ENCODE peak calls at places on chromosomes 4 and X, in four cellular contexts. O is sciatic nerve, H is GM04504, B is GF-D8. L is an unnamed sample.
A peak's percentile ranks its signal among the peaks of the same experiment; 100 is the strongest.

GRCh38 chrX:85112270-85112669 is 108.6 kb downstream of the APOOL start:
- DNase-seq in O (no peak), H (no peak), B (peak; percentile 44), L (no peak)

GRCh38 chr4:54217642-54218486 is 11.2 kb upstream of the PDGFRA start:
- DNase-seq in O (peak; percentile 84), H (peak; percentile 88), B (peak; percentile 6), L (no peak)

GRCh38 chrX:87583679-87584078 is 66.1 kb downstream of the KLHL4 start:
- DNase-seq in O (no peak), H (no peak), B (no peak), L (no peak)

GRCh38 chr4:121344128-121344527 is 36.7 kb downstream of the QRFPR start:
- DNase-seq in O (no peak), H (no peak), B (no peak), L (no peak)

GRCh38 chr4:112386051-112386450 is 88.9 kb downstream of the ALPK1 start:
- DNase-seq in O (no peak), H (no peak), B (no peak), L (no peak)

GRCh38 chr4:22434895-22435294 is 81.0 kb downstream of the ADGRA3 start:
- DNase-seq in O (no peak), H (peak; percentile 4), B (no peak), L (no peak)

GRCh38 chr4:138405934-138406567 is 163.9 kb upstream of the SLC7A11 start:
- DNase-seq in O (no peak), H (peak; percentile 44), B (peak; percentile 89), L (peak; percentile 81)

GRCh38 chrX:24925430-24925829 is 90.3 kb downstream of the ARX start:
- DNase-seq in O (no peak), H (no peak), B (no peak), L (no peak)

GRCh38 chr4:172168888-172169287 is 355.7 kb downstream of the GALNTL6 start:
- DNase-seq in O (no peak), H (no peak), B (no peak), L (no peak)

GRCh38 chr4:118289794-118290193 is 63.0 kb downstream of the PRSS12 start:
- DNase-seq in O (no peak), H (peak; percentile 87), B (no peak), L (no peak)

GRCh38 chr4:1976416-1977352 is 32.1 kb downstream of the NELFA start:
- DNase-seq in O (no peak), H (no peak), B (no peak), L (no peak)

GRCh38 chr4:181566490-181566889 is 676.7 kb upstream of the TENM3 start:
- DNase-seq in O (no peak), H (peak; percentile 33), B (no peak), L (no peak)

GRCh38 chrX:147894332-147894870 is 17.3 kb upstream of the FMR1 start:
- DNase-seq in O (no peak), H (no peak), B (no peak), L (no peak)

GRCh38 chr4:16125571-16126445 is 42.0 kb upstream of the PROM1 start:
- DNase-seq in O (no peak), H (no peak), B (no peak), L (no peak)

GRCh38 chr4:20313237-20314030 is 61.7 kb downstream of the SLIT2 start:
- DNase-seq in O (no peak), H (no peak), B (no peak), L (no peak)

GRCh38 chr4:94038195-94038594 is 169.5 kb upstream of the SMARCAD1 start:
- DNase-seq in O (no peak), H (no peak), B (no peak), L (no peak)

GRCh38 chr4:113153529-113154101 is 104.2 kb downstream of the ANK2 start:
- DNase-seq in O (no peak), H (no peak), B (no peak), L (no peak)

GRCh38 chr4:158182736-158183135 is 9.9 kb upstream of the GASK1B start:
- DNase-seq in O (no peak), H (no peak), B (no peak), L (no peak)

GRCh38 chr4:185549095-185549494 is 13.8 kb upstream of the PDLIM3 start:
- DNase-seq in O (no peak), H (no peak), B (no peak), L (no peak)

GRCh38 chrX:153610834-153611209 is 11.9 kb upstream of the CCNQ start:
- DNase-seq in O (no peak), H (no peak), B (no peak), L (no peak)

GRCh38 chrX:2691543-2692220 is 587 bp downstream of the CD99 start:
- DNase-seq in O (peak; percentile 70), H (no peak), B (no peak), L (no peak)

GRCh38 chr4:56622176-56622575 is 58.9 kb downstream of the HOPX start:
- DNase-seq in O (no peak), H (no peak), B (no peak), L (no peak)

GRCh38 chrX:15956684-15957083 is 102.1 kb upstream of the AP1S2 start:
- DNase-seq in O (no peak), H (no peak), B (no peak), L (no peak)

GRCh38 chr4:187612211-187612780 is 383.3 kb upstream of the ZFP42 start:
- DNase-seq in O (no peak), H (no peak), B (no peak), L (no peak)

GRCh38 chrX:872090-872489 is 241.5 kb downstream of the SHOX start:
- DNase-seq in O (peak; percentile 22), H (no peak), B (no peak), L (no peak)

GRCh38 chr4:142331646-142332045 is 514.5 kb downstream of the INPP4B start:
- DNase-seq in O (no peak), H (peak; percentile 58), B (no peak), L (no peak)

GRCh38 chrX:40423299-40423698 is 157.5 kb upstream of the ATP6AP2 start:
- DNase-seq in O (no peak), H (no peak), B (no peak), L (no peak)

GRCh38 chr4:139656614-139657486 is 8.8 kb upstream of the MGST2 start:
- DNase-seq in O (no peak), H (peak; percentile 45), B (peak; percentile 35), L (peak; percentile 26)

GRCh38 chr4:74188912-74189311 is 31.0 kb downstream of the MTHFD2L start:
- DNase-seq in O (no peak), H (no peak), B (no peak), L (no peak)

GRCh38 chr4:147312376-147313046 is 168.4 kb upstream of the EDNRA start:
- DNase-seq in O (no peak), H (no peak), B (no peak), L (no peak)

GRCh38 chr4:182876427-182876826 is 40.8 kb downstream of the DCTD start:
- DNase-seq in O (peak; percentile 13), H (no peak), B (no peak), L (no peak)

GRCh38 chr4:94757192-94758140 is at the start of gene BMPR1B:
- DNase-seq in O (peak; percentile 71), H (peak; percentile 32), B (no peak), L (no peak)

GRCh38 chr4:2281575-2282343 is 19.9 kb upstream of the MXD4 start:
- DNase-seq in O (no peak), H (no peak), B (peak; percentile 34), L (no peak)

GRCh38 chr4:110049951-110050925 is 137.6 kb downstream of the EGF start:
- DNase-seq in O (no peak), H (peak; percentile 14), B (no peak), L (no peak)

GRCh38 chr4:41212221-41213203 is 1.8 kb downstream of the APBB2 start:
- DNase-seq in O (peak; percentile 64), H (no peak), B (no peak), L (no peak)

GRCh38 chrX:14546190-14546589 is 16.9 kb downstream of the GLRA2 start:
- DNase-seq in O (no peak), H (no peak), B (no peak), L (no peak)

GRCh38 chr4:113657834-113658233 is 103.7 kb downstream of the CAMK2D start:
- DNase-seq in O (no peak), H (no peak), B (no peak), L (no peak)

GRCh38 chrX:19875051-19875432 is 12.4 kb downstream of the SH3KBP1 start:
- DNase-seq in O (no peak), H (no peak), B (peak; percentile 72), L (peak; percentile 93)

GRCh38 chrX:49137492-49137891 is 14.0 kb upstream of the GPKOW start:
- DNase-seq in O (no peak), H (no peak), B (no peak), L (no peak)